ENCODE peak calls at places on chromosome 13, in seven cellular contexts. F is left ventricle myocardium inferior; N is endothelial cell of umbilical vein; M is psoas muscle; O is Caco-2; D is CD8-positive, alpha-beta memory T cell; V is BE2C. B is an unnamed sample. For H3K27me3 and H3K4me1, the result is how much of the 10 kb centered on the place peaks cover.

GRCh38 chr13:41613984-41614581 is 156.7 kb downstream of the RGCC start:
- DNase-seq in F (peak), N (peak), M (peak), O (peak), D (no peak), V (no peak), B (peak)

GRCh38 chr13:32645854-32646253 is 59.6 kb downstream of the PDS5B start:
- DNase-seq in F (no peak), N (no peak), M (no peak), O (no peak), D (no peak), V (no peak), B (no peak)

GRCh38 chr13:23488442-23488841 is 54.9 kb upstream of the SACS start:
- DNase-seq in F (no peak), N (peak), M (no peak), O (no peak), D (no peak), V (no peak), B (no peak)

GRCh38 chr13:101149735-101150380 is 266.4 kb downstream of the NALCN start:
- DNase-seq in F (no peak), N (peak), M (no peak), O (no peak), D (no peak), V (peak), B (no peak)

GRCh38 chr13:111183959-111184684 is 69.0 kb downstream of the ARHGEF7 start:
- DNase-seq in F (peak), N (no peak), M (no peak), O (no peak), D (peak), V (no peak), B (no peak)

GRCh38 chr13:95641961-95642621 is 2.4 kb downstream of the DZIP1 start:
- DNase-seq in F (peak), N (peak), M (peak), O (peak), D (no peak), V (peak), B (no peak)

GRCh38 chr13:46605824-46606554 is 53.0 kb downstream of the LRCH1 start:
- DNase-seq in F (no peak), N (no peak), M (no peak), O (no peak), D (no peak), V (no peak), B (peak)

GRCh38 chr13:44093607-44094583 is 214.2 kb downstream of the LACC1 start:
- DNase-seq in F (no peak), N (peak), M (no peak), O (no peak), D (no peak), V (no peak), B (no peak)

GRCh38 chr13:81320516-81320915 is 979.6 kb upstream of the SPRY2 start:
- DNase-seq in F (no peak), N (no peak), M (no peak), O (no peak), D (no peak), V (no peak), B (no peak)

GRCh38 chr13:113546571-113547247 is 37.8 kb upstream of the TFDP1 start:
- DNase-seq in F (peak), N (peak), M (peak), O (no peak), D (no peak), V (no peak), B (peak)

GRCh38 chr13:23292596-23292995 is 111.8 kb downstream of the SGCG start:
- DNase-seq in F (no peak), N (no peak), M (no peak), O (no peak), D (no peak), V (no peak), B (no peak)

GRCh38 chr13:66225071-66225470 is 1005.1 kb downstream of the PCDH9 start:
- DNase-seq in F (no peak), N (no peak), M (no peak), O (no peak), D (no peak), V (no peak), B (peak)
- H3K27me3 ChIP-seq in F (under half), N (under half), M (under half), O (under half), D (under half), V (under half), B (under half)

GRCh38 chr13:21672811-21673591 is 2.1 kb downstream of the FGF9 start:
- DNase-seq in F (no peak), N (no peak), M (no peak), O (no peak), D (no peak), V (no peak), B (no peak)

GRCh38 chr13:21676611-21677021 is 5.7 kb downstream of the FGF9 start:
- DNase-seq in F (no peak), N (no peak), M (no peak), O (peak), D (no peak), V (no peak), B (no peak)

GRCh38 chr13:21673592-21674270 is 2.9 kb downstream of the FGF9 start:
- DNase-seq in F (peak), N (peak), M (peak), O (no peak), D (peak), V (peak), B (peak)

GRCh38 chr13:21675095-21676007 is 4.5 kb downstream of the FGF9 start:
- DNase-seq in F (peak), N (no peak), M (peak), O (no peak), D (peak), V (no peak), B (peak)

GRCh38 chr13:21674271-21675009 is 3.6 kb downstream of the FGF9 start:
- DNase-seq in F (peak), N (no peak), M (peak), O (no peak), D (peak), V (no peak), B (peak)
- H3K4me1 ChIP-seq in F (half or more), N (under half), M (under half), O (under half), D (under half), V (under half), B (under half)

GRCh38 chr13:48873598-48873997 is 102.1 kb upstream of the FNDC3A start:
- DNase-seq in F (no peak), N (no peak), M (no peak), O (no peak), D (no peak), V (peak), B (peak)
- H3K4me3 ChIP-seq in F (no peak), N (no peak), M (no peak), O (no peak), D (no peak), V (no peak), B (no peak)

GRCh38 chr13:21322988-21323387 is 136.1 kb downstream of the ZDHHC20 start:
- DNase-seq in F (no peak), N (no peak), M (no peak), O (no peak), D (no peak), V (no peak), B (no peak)

GRCh38 chr13:21326155-21327030 is 132.7 kb downstream of the ZDHHC20 start:
- DNase-seq in F (no peak), N (peak), M (no peak), O (peak), D (peak), V (peak), B (no peak)

GRCh38 chr13:21328201-21328600 is 130.9 kb downstream of the ZDHHC20 start:
- DNase-seq in F (no peak), N (no peak), M (no peak), O (no peak), D (no peak), V (no peak), B (no peak)

GRCh38 chr13:21322304-21322965 is 136.7 kb downstream of the ZDHHC20 start:
- DNase-seq in F (no peak), N (no peak), M (no peak), O (no peak), D (no peak), V (no peak), B (no peak)

DNA sequence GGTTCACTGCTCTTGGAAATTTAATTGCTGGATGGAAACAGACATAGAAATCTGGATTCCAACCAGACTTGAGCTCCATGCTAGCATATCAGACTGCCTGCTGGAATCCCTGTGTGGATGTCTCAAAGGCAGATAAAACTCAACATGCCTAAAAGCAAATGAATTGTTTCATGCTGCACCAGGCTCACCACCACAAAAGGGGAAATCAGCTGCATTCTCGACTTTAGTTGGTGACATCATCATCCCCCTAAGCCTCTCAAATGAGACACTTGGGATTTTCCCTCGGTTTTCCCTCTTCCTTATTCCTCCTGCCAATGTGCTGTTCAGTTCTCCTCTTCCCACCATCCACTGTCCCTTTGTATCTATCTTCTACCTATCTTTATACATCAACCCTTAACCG is 134.3 kb downstream of the ZDHHC20 start:
- DNase-seq in F (no peak), N (no peak), M (no peak), O (no peak), D (no peak), V (no peak), B (no peak)
- H3K27me3 ChIP-seq in F (under half), N (under half), M (under half), O (under half), D (under half), V (under half), B (under half)

B was measured in HAP-1.